ENCODE peak calls at places on chromosomes 2 and 18, in ten cellular contexts. C is neuronal stem cell, Q is right lobe of liver, T is heart left ventricle, J is neural progenitor cell, P is mesendoderm, W is GM23248, A is cardiac muscle cell, D is esophagus squamous epithelium, L is Panc1. R is an unnamed sample.
A peak's percentile ranks its signal among the peaks of the same experiment; 100 is the strongest.

GRCh38 chr18:77455004-77455403 is 205.4 kb downstream of the GALR1 start:
- DNase-seq in C (no peak), Q (no peak), T (no peak), J (no peak), P (no peak), W (no peak), A (no peak), D (no peak), L (no peak), R (no peak)

GRCh38 chr2:42793314-42794270 is 1.2 kb upstream of the HAAO start:
- DNase-seq in C (peak; percentile 38), Q (no peak), T (no peak), J (peak; percentile 53), P (peak; percentile 65), W (peak; percentile 35), A (no peak), D (no peak), L (no peak), R (peak; percentile 47)

GRCh38 chr18:24246143-24246542 is 107.3 kb downstream of the CABYR start:
- DNase-seq in C (no peak), Q (no peak), T (no peak), J (no peak), P (no peak), W (no peak), A (no peak), D (no peak), L (no peak), R (no peak)

GRCh38 chr2:147703171-147703570 is 141.7 kb upstream of the ACVR2A start:
- DNase-seq in C (no peak), Q (no peak), T (no peak), J (no peak), P (no peak), W (no peak), A (no peak), D (no peak), L (no peak), R (no peak)

GRCh38 chr2:72023678-72024390 is 123.8 kb downstream of the CYP26B1 start:
- DNase-seq in C (no peak), Q (no peak), T (no peak), J (no peak), P (no peak), W (no peak), A (no peak), D (no peak), L (no peak), R (no peak)

GRCh38 chr2:175057078-175057685 is 52.0 kb upstream of the CHN1 start:
- DNase-seq in C (no peak), Q (no peak), T (no peak), J (no peak), P (peak; percentile 70), W (no peak), A (no peak), D (no peak), L (no peak), R (no peak)

GRCh38 chr18:13292736-13293135 is 74.2 kb downstream of the LDLRAD4 start:
- DNase-seq in C (no peak), Q (no peak), T (no peak), J (no peak), P (peak; percentile 54), W (no peak), A (no peak), D (no peak), L (no peak), R (no peak)

GRCh38 chr18:37483221-37483971 is 82.2 kb downstream of the CELF4 start:
- DNase-seq in C (peak; percentile 69), Q (no peak), T (no peak), J (peak; percentile 81), P (peak; percentile 74), W (peak; percentile 43), A (peak; percentile 85), D (no peak), L (no peak), R (no peak)

GRCh38 chr2:239946570-239947311 is 78.4 kb downstream of the NDUFA10 start:
- DNase-seq in C (no peak), Q (no peak), T (no peak), J (no peak), P (no peak), W (no peak), A (no peak), D (no peak), L (no peak), R (no peak)

GRCh38 chr2:220356076-220356475 is 728.6 kb downstream of the SLC4A3 start:
- DNase-seq in C (no peak), Q (no peak), T (no peak), J (no peak), P (peak; percentile 5), W (no peak), A (no peak), D (no peak), L (no peak), R (no peak)

DNA sequence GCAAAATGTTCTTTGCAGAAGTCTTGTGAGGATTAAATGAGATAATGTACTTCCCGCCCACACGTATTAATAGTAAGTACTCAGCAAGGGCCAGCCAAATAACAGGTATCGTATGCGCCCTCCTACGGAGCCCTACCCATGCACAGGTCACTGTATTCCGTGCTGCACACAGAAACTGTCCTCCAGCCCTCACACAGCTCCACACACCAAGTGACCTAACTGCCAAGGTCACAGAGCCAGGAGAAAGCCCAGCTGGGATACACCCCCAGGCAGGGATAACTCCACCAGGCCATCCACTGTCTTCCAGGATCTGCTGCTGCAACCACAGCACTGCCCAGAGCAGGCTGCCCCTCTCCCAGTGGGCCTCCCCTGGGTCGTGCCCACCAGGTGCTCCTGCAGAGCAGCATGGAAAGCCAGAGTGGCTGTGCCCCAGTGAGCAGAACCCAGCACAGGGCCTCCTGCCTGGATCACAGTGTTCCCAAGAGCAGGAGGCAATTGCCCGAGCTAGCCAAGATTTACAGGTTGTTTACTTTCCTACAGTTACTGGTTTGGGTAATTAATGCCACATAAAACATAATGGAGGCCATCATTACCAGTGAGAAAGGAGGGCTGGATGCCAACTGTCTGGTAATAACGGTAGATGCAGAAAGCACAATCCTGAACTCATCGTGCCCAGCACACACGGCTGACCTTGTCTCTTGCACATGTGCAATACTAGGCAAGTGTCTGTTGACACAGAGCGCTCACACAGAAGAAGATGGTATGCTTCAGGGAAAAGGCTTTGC is 24.4 kb downstream of the TFCP2L1 start:
- DNase-seq in C (no peak), Q (no peak), T (no peak), J (no peak), P (no peak), W (no peak), A (no peak), D (no peak), L (no peak), R (no peak)
- H3K27ac ChIP-seq in C (no peak overlapping the region), Q (no peak overlapping the region), T (no peak overlapping the region), J (no peak overlapping the region), P (no peak overlapping the region), W (no peak overlapping the region), A (no peak overlapping the region), D (no peak overlapping the region), L (peak overlapping the region; percentile 45), R (no peak overlapping the region)

DNA sequence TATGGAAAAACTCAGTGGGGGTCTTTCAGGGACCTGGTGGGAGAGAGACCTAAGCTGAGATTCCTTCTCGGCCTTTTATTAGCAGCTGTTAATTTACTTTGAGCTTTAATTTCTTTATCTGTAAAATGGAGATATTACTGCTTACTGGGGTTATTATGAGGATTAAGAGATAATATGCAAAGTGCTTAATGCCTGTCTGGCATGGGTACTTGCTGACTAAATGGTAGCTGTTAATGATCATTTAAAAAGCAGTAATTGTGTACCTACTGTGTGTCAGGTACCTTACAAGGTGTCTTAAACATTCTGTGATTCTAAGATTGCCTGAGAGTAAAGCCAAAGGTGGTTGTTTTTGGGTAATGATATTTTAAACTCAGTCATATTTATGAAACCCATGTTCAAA is 2.6 kb downstream of the ITGA6 start:
- DNase-seq in C (no peak), Q (no peak), T (no peak), J (no peak), P (no peak), W (no peak), A (no peak), D (no peak), L (no peak), R (no peak)
- H3K4me3 ChIP-seq in C (no peak overlapping the region), Q (no peak overlapping the region), T (peak overlapping the region; percentile 95), J (peak overlapping the region; percentile 84), P (no peak overlapping the region), W (no peak overlapping the region), A (no peak overlapping the region), D (peak overlapping the region; percentile 80), L (no peak overlapping the region), R (no peak overlapping the region)

GRCh38 chr18:34529358-34530335 is 180.5 kb upstream of the DTNA start:
- DNase-seq in C (no peak), Q (no peak), T (no peak), J (no peak), P (no peak), W (no peak), A (no peak), D (no peak), L (no peak), R (no peak)

GRCh38 chr18:34528177-34528576 is 181.9 kb upstream of the DTNA start:
- DNase-seq in C (no peak), Q (no peak), T (no peak), J (no peak), P (peak; percentile 29), W (no peak), A (no peak), D (no peak), L (no peak), R (no peak)

GRCh38 chr18:34531110-34531509 is 179.0 kb upstream of the DTNA start:
- DNase-seq in C (no peak), Q (no peak), T (no peak), J (no peak), P (no peak), W (no peak), A (no peak), D (no peak), L (no peak), R (no peak)
- H3K27ac ChIP-seq in C (no peak overlapping the region), Q (no peak overlapping the region), T (no peak overlapping the region), J (no peak overlapping the region), P (no peak overlapping the region), W (no peak overlapping the region), A (no peak overlapping the region), D (no peak overlapping the region), L (no peak overlapping the region), R (no peak overlapping the region)

DNA sequence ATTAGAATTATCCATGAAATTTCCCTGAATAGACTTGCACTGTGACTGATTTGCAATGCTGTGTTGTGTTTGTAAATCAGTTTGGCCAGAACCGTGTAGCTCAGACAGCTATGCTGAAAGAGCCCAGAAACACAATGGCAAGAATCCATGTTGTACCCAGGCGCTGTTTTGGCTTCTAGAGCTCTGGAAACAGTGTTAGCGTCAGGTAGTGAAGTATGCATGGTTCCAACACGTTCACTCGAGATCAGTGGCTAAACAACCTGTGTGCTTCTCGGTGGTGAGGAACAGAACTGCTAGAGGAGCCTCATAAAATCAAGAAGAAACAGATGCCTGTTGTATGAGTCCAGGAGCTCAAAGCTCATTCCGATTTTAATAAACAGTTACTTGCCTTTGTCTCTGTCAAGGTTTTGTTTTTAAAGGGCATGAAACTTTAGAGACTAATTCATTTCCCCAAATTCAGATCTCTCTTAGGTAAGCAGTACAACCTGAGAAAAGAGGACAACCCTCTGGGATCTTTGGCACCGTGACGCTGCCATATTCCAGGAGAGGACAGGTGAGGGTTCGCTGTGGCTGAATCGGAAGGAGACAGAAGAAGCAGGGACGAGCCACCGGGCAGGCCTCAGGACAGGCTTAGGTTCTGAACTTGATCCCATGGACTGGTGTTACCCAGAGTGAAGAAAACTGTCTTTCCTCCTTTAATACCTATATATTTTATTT is 43.6 kb downstream of the GORASP2 start:
- DNase-seq in C (no peak), Q (no peak), T (no peak), J (peak; percentile 11), P (no peak), W (no peak), A (no peak), D (no peak), L (no peak), R (no peak)
- H3K4me3 ChIP-seq in C (no peak overlapping the region), Q (peak overlapping the region; percentile 58), T (peak overlapping the region; percentile 86), J (peak overlapping the region; percentile 54), P (no peak overlapping the region), W (peak overlapping the region; percentile 87), A (no peak overlapping the region), D (peak overlapping the region; percentile 79), L (peak overlapping the region; percentile 69), R (peak overlapping the region; percentile 85)

GRCh38 chr18:46334200-46334553 is 230.0 kb downstream of the HAUS1 start:
- DNase-seq in C (no peak), Q (no peak), T (no peak), J (no peak), P (no peak), W (peak; percentile 17), A (no peak), D (no peak), L (no peak), R (no peak)
- H3K27ac ChIP-seq in C (peak overlapping the region; percentile 36), Q (peak overlapping the region; percentile 56), T (no peak overlapping the region), J (no peak overlapping the region), P (no peak overlapping the region), W (no peak overlapping the region), A (peak overlapping the region; percentile 51), D (peak overlapping the region; percentile 34), L (no peak overlapping the region), R (no peak overlapping the region)

R was measured in SK-N-MC.